ENCODE peak calls at places on chromosomes 13 and 19, in seven cellular contexts. S is body of pancreas; R is activated CD4-positive, alpha-beta T cell treated with anti-CD3 and anti-CD28 coated beads, Interleukin-2, amount 10 ng/mL, durations not matched to agents 7 days and 5 days; A is SJSA1; F is AG04450; Y is activated CD4-positive, CD25-positive, alpha-beta regulatory T cell treated with anti-CD3 and anti-CD28 coated beads, Interleukin-2, amount 50 U/mL, for 16 hours; O is cardiac muscle cell. N is an unnamed sample.

GRCh38 chr19:14407889-14408640 is 11.1 kb downstream of the DDX39A start:
- DNase-seq in R (no peak), A (no peak), S (no peak), O (no peak), F (no peak), Y (no peak), N (no peak)

GRCh38 chr13:36217456-36217855 is 3.1 kb upstream of the SOHLH2 start:
- DNase-seq in S (no peak), F (no peak), R (no peak), A (no peak), O (no peak), Y (no peak), N (no peak)

GRCh38 chr13:39232401-39232980 is 194.2 kb downstream of the NHLRC3 start:
- DNase-seq in O (no peak), R (no peak), A (no peak), S (no peak), F (no peak), Y (no peak), N (no peak)

GRCh38 chr19:51761696-51762095 is 716 bp downstream of the FPR2 start:
- DNase-seq in F (no peak), O (no peak), Y (no peak), A (no peak), S (no peak), R (no peak), N (no peak)

GRCh38 chr13:86572115-86572514 is 772.9 kb upstream of the SLITRK6 start:
- DNase-seq in S (no peak), R (no peak), A (no peak), Y (no peak), F (peak; percentile 21), O (no peak), N (no peak)

GRCh38 chr19:38617283-38617763 is 430 bp downstream of the MAP4K1 start:
- DNase-seq in S (no peak), Y (no peak), A (no peak), O (no peak), F (no peak), R (peak; percentile 22), N (no peak)

GRCh38 chr13:71703145-71703544 is 163.9 kb downstream of the DACH1 start:
- DNase-seq in S (no peak), R (no peak), A (no peak), F (no peak), O (no peak), Y (no peak), N (no peak)

GRCh38 chr19:45641274-45642105 is 2.3 kb upstream of the EML2 start:
- DNase-seq in O (peak; percentile 93), R (peak; percentile 79), A (peak; percentile 86), S (peak; percentile 95), Y (peak; percentile 52), F (no peak), N (peak; percentile 87)

GRCh38 chr13:39038569-39038898 is 278 bp downstream of the NHLRC3 start:
- DNase-seq in A (no peak), F (no peak), Y (peak; percentile 21), S (no peak), R (peak; percentile 73), O (no peak), N (no peak)

GRCh38 chr19:511101-511841 is 4.0 kb downstream of the TPGS1 start:
- DNase-seq in Y (peak; percentile 66), S (no peak), F (no peak), O (no peak), R (peak; percentile 92), A (no peak), N (no peak)

GRCh38 chr19:39407644-39408391 is 1.2 kb downstream of the ZFP36 start:
- DNase-seq in F (no peak), A (peak; percentile 46), S (peak; percentile 54), O (no peak), R (peak; percentile 89), Y (peak; percentile 44), N (peak; percentile 76)

GRCh38 chr13:98978280-98978679 is 416 bp upstream of the DOCK9 start:
- DNase-seq in F (peak; percentile 69), Y (no peak), S (no peak), A (no peak), R (no peak), O (no peak), N (no peak)

GRCh38 chr19:19591133-19591825 is 27.2 kb downstream of the PBX4 start:
- DNase-seq in R (peak; percentile 55), F (peak; percentile 95), O (no peak), Y (peak; percentile 44), A (peak; percentile 71), S (peak; percentile 21), N (peak; percentile 73)

GRCh38 chr13:95432141-95432540 is 120.4 kb upstream of the CLDN10 start:
- DNase-seq in F (no peak), O (no peak), S (no peak), A (no peak), Y (no peak), R (no peak), N (no peak)

GRCh38 chr13:42926043-42926442 is 66.0 kb downstream of the EPSTI1 start:
- DNase-seq in F (no peak), R (no peak), Y (no peak), A (no peak), O (no peak), S (no peak), N (no peak)

GRCh38 chr13:30364133-30364532 is 56.8 kb upstream of the KATNAL1 start:
- DNase-seq in Y (no peak), A (no peak), R (no peak), S (no peak), O (no peak), F (no peak), N (no peak)

GRCh38 chr19:20038358-20039202 is 725 bp downstream of the ZNF682 start:
- DNase-seq in A (no peak), R (peak; percentile 9), F (no peak), S (no peak), Y (no peak), O (no peak), N (no peak)

GRCh38 chr19:40234429-40235237 is 8.1 kb upstream of the CCNP start:
- DNase-seq in S (no peak), R (no peak), F (no peak), A (no peak), Y (no peak), O (no peak), N (no peak)

GRCh38 chr19:41442473-41443360 is at the start of gene ERICH4:
- DNase-seq in Y (no peak), S (no peak), A (no peak), R (no peak), F (no peak), O (no peak), N (peak; percentile 38)

GRCh38 chr19:18271433-18271841 is 2.8 kb downstream of the IQCN start:
- DNase-seq in O (no peak), R (no peak), F (no peak), A (no peak), S (no peak), Y (no peak), N (no peak)

GRCh38 chr19:16306728-16307402 is 17.8 kb upstream of the KLF2 start:
- DNase-seq in F (no peak), Y (no peak), A (no peak), O (no peak), S (no peak), R (no peak), N (no peak)

GRCh38 chr13:18996627-18997051 is 185.0 kb downstream of the TUBA3C start:
- DNase-seq in R (no peak), A (no peak), O (no peak), S (peak; percentile 38), Y (no peak), F (no peak), N (no peak)

GRCh38 chr13:60969659-60970058 is 446.0 kb downstream of the PCDH20 start:
- DNase-seq in Y (no peak), S (no peak), R (no peak), F (no peak), O (no peak), A (no peak), N (no peak)

N was measured in breast epithelium.